ENCODE peak calls at places on chromosomes 6 and 20, in five cellular contexts. T is lung, P is kidney, N is body of pancreas, S is breast epithelium. Z is an unnamed sample.

GRCh38 chr6:125808060-125808459 is 17.3 kb downstream of the NCOA7 start:
- DNase-seq in T (no peak), P (no peak), N (no peak), S (no peak), Z (no peak)

GRCh38 chr6:129578315-129578714 is 131.7 kb downstream of the ARHGAP18 start:
- DNase-seq in T (no peak), P (no peak), N (no peak), S (no peak), Z (no peak)

GRCh38 chr6:152313542-152314482 is 323.4 kb downstream of the SYNE1 start:
- DNase-seq in T (no peak), P (no peak), N (no peak), S (no peak), Z (no peak)

GRCh38 chr6:56148488-56149190 is 98.7 kb downstream of the COL21A1 start:
- DNase-seq in T (no peak), P (no peak), N (no peak), S (no peak), Z (no peak)

GRCh38 chr6:104951677-104952076 is 5.2 kb upstream of the LIN28B start:
- DNase-seq in T (no peak), P (no peak), N (no peak), S (no peak), Z (no peak)

GRCh38 chr20:21235713-21236445 is 67.3 kb upstream of the XRN2 start:
- DNase-seq in T (peak; percentile 55), P (no peak), N (peak; percentile 63), S (peak; percentile 55), Z (peak; percentile 37)

GRCh38 chr20:51160011-51160410 is 137.1 kb upstream of the KCNG1 start:
- DNase-seq in T (no peak), P (no peak), N (no peak), S (no peak), Z (no peak)

GRCh38 chr6:156976144-156977088 is 199.2 kb downstream of the ARID1B start:
- DNase-seq in T (no peak), P (no peak), N (no peak), S (no peak), Z (no peak)

GRCh38 chr20:297098-297924 is at the start of gene ZCCHC3:
- DNase-seq in T (peak; percentile 91), P (peak; percentile 96), N (peak; percentile 84), S (peak; percentile 82), Z (peak; percentile 94)

GRCh38 chr20:10925767-10926166 is 252.0 kb upstream of the JAG1 start:
- DNase-seq in T (no peak), P (no peak), N (no peak), S (no peak), Z (no peak)

GRCh38 chr20:7094438-7094997 is 327.0 kb downstream of the BMP2 start:
- DNase-seq in T (no peak), P (no peak), N (peak; percentile 21), S (no peak), Z (no peak)

GRCh38 chr20:62080249-62080993 is 14.7 kb upstream of the TAF4 start:
- DNase-seq in T (no peak), P (no peak), N (no peak), S (no peak), Z (no peak)

GRCh38 chr6:167659016-167659415 is 167.7 kb upstream of the AFDN start:
- DNase-seq in T (no peak), P (no peak), N (no peak), S (no peak), Z (no peak)

GRCh38 chr6:85677243-85677956 is 34.7 kb upstream of the SYNCRIP start:
- DNase-seq in T (no peak), P (no peak), N (no peak), S (no peak), Z (no peak)

GRCh38 chr20:33401042-33401921 is at the start of gene CDK5RAP1:
- DNase-seq in T (peak; percentile 89), P (peak; percentile 93), N (peak; percentile 86), S (peak; percentile 69), Z (peak; percentile 82)

GRCh38 chr6:79423216-79423615 is 114.0 kb downstream of the LCA5 start:
- DNase-seq in T (no peak), P (no peak), N (no peak), S (no peak), Z (no peak)

GRCh38 chr6:75794954-75795739 is 46.1 kb downstream of the MYO6 start:
- DNase-seq in T (no peak), P (no peak), N (no peak), S (no peak), Z (no peak)

GRCh38 chr6:106163446-106163965 is 77.4 kb downstream of the PRDM1 start:
- DNase-seq in T (no peak), P (no peak), N (no peak), S (no peak), Z (peak; percentile 67)

GRCh38 chr6:117605169-117605826 is 3.0 kb upstream of the GOPC start:
- DNase-seq in T (no peak), P (no peak), N (peak; percentile 46), S (no peak), Z (peak; percentile 52)

GRCh38 chr6:4567141-4567540 is 209.1 kb upstream of the CDYL start:
- DNase-seq in T (no peak), P (no peak), N (no peak), S (no peak), Z (no peak)

GRCh38 chr6:1574083-1574761 is 35.5 kb upstream of the FOXC1 start:
- DNase-seq in T (no peak), P (no peak), N (no peak), S (no peak), Z (no peak)

GRCh38 chr20:43699941-43700565 is 26.7 kb downstream of the GTSF1L start:
- DNase-seq in T (no peak), P (no peak), N (no peak), S (no peak), Z (no peak)

GRCh38 chr20:43700627-43701026 is 26.2 kb downstream of the GTSF1L start:
- DNase-seq in T (no peak), P (no peak), N (no peak), S (no peak), Z (no peak)

GRCh38 chr20:43702502-43702901 is 24.3 kb downstream of the GTSF1L start:
- DNase-seq in T (no peak), P (no peak), N (no peak), S (no peak), Z (no peak)
- H3K36me3 ChIP-seq in T (no peaks in the 10 kb centered on the region), P (no peaks in the 10 kb centered on the region), N (no peaks in the 10 kb centered on the region), S (no peaks in the 10 kb centered on the region), Z (peaks cover 39% of the 10 kb centered on the region)

DNA sequence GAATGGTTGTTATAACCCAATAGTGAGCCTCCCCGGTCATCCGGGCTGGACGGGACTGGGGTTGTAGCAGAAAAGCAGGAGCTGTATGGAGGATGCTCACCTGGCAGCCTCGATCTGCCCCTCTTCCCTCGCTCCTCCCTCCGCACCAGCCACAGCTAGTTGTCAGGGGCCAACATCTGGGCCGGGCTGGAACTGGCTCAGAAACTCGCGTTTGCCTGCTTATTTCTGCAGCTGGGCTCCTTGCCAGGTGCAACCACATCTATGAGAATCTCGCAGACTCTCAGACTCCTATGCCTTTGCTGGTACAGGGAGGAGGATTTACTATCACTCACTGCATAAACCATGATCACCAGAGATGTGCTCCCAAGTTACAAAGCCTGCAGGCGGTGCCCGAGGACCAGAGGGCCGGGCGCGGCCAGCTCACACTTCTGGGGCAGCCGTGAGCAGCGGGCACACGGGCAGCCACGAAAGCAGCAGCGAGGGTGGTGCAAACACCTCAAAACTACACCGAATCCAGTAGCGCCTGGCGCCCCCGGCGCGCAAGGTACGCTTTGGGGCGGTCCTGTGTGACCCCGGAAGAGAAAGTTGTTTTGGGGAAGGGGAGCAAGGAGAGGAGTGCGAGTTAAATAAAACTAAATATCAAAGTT is 609 bp upstream of the LRRC1 start:
- DNase-seq in T (peak; percentile 41), P (peak; percentile 81), N (peak; percentile 59), S (peak; percentile 37), Z (no peak)
- TF ChIP-seq CTCF in T (no peak), P (peak; percentile 39), N (peak; percentile 36), S (no peak), Z (peak; percentile 15)

GRCh38 chr20:5567644-5568043 is 182.6 kb upstream of the SHLD1 start:
- DNase-seq in T (no peak), P (no peak), N (no peak), S (no peak), Z (no peak)

GRCh38 chr20:5570031-5570430 is 180.2 kb upstream of the SHLD1 start:
- DNase-seq in T (no peak), P (no peak), N (no peak), S (no peak), Z (no peak)

GRCh38 chr20:5570442-5570841 is 179.8 kb upstream of the SHLD1 start:
- DNase-seq in T (no peak), P (no peak), N (no peak), S (no peak), Z (no peak)

GRCh38 chr20:5569021-5569420 is 181.2 kb upstream of the SHLD1 start:
- DNase-seq in T (no peak), P (no peak), N (peak; percentile 24), S (no peak), Z (peak; percentile 23)
- H3K36me3 ChIP-seq in T (peaks cover 9% of the 10 kb centered on the region), P (peaks cover 15% of the 10 kb centered on the region), N (peaks cover 7% of the 10 kb centered on the region), S (peaks cover 4% of the 10 kb centered on the region), Z (peaks cover 9% of the 10 kb centered on the region)

GRCh38 chr6:98759459-98759858 is 74.9 kb upstream of the POU3F2 start:
- DNase-seq in T (no peak), P (no peak), N (no peak), S (no peak), Z (no peak)
- TF ChIP-seq CTCF in T (no peak), P (no peak), N (no peak), S (no peak), Z (no peak)

DNA sequence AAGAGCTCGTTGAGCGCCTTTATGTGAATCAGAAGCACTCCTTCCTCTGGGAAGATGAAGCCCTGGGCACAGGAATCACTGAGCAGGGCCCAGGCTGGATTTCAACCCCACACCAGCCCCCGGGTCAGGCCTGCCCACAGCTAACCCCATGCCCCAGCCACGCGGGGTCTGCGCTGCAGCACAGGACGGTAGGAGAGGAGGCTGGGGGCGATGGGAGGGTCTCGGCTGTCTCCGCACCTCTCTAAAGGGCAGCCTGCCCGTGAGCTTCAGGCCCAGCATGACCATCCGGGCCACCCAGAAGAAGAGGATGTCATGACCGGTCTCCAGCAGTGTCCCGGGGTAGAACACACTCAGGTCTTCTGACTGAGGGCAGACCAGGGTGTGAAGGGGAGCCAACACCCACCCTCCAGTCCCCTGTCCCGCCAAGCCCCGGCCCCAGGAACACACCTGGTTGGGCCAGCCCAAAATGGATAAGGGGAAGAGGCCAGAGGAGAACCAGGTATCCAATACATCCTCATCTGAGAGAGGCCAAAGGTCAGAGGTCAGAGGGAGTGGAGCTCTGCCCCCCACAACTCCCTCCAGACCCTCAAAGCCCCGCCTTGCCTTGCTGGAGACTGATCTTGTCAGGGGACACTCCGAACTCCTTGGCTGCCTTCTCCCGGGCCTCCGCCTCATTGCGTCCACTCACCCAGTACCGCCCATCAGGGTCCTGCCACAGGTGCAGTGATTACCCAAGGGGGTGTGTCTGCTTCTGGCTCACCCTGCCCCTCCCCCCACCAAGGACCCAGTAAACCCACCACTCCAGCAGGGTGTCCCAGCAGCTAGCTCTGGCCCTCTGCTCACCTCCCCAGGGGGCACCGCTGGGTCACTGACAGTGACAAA is 4.4 kb upstream of the VWA7 start:
- DNase-seq in T (no peak), P (peak; percentile 75), N (no peak), S (no peak), Z (no peak)
- H3K36me3 ChIP-seq in T (peaks cover 19% of the 10 kb centered on the region), P (peaks cover 18% of the 10 kb centered on the region), N (peaks cover 4% of the 10 kb centered on the region), S (no peaks in the 10 kb centered on the region), Z (peaks cover 52% of the 10 kb centered on the region)

GRCh38 chr20:54123587-54124180 is 50.1 kb downstream of the CYP24A1 start:
- DNase-seq in T (peak; percentile 83), P (peak; percentile 89), N (peak; percentile 56), S (peak; percentile 91), Z (no peak)
- TF ChIP-seq CTCF in T (no peak), P (no peak), N (no peak), S (no peak), Z (no peak)

Z was measured in GM06990.